ENCODE peak calls at places on chromosomes 5 and 9, in five cellular contexts. T is mammary epithelial cell, E is transverse colon, M is dorsolateral prefrontal cortex, N is neural progenitor cell. H is an unnamed sample.

GRCh38 chr9:96853711-96854072 is 622 bp downstream of the ZNF782 start:
- DNase-seq in T (no peak), E (no peak), M (no peak), N (no peak), H (no peak)

GRCh38 chr9:113756476-113757198 is 119.5 kb upstream of the ZNF618 start:
- DNase-seq in T (no peak), E (no peak), M (no peak), N (no peak), H (no peak)

GRCh38 chr5:32833127-32833526 is 122.0 kb downstream of the NPR3 start:
- DNase-seq in T (no peak), E (no peak), M (no peak), N (no peak), H (no peak)

GRCh38 chr5:174723979-174724483 is 351 bp upstream of the MSX2 start:
- DNase-seq in T (peak; percentile 34), E (no peak), M (no peak), N (no peak), H (no peak)

GRCh38 chr9:116979461-116979860 is 292.4 kb downstream of the TRIM32 start:
- DNase-seq in T (peak; percentile 46), E (no peak), M (no peak), N (no peak), H (no peak)

GRCh38 chr5:126810983-126811382 is 34.0 kb downstream of the LMNB1 start:
- DNase-seq in T (no peak), E (no peak), M (no peak), N (no peak), H (no peak)

GRCh38 chr5:133032852-133033742 is 6.7 kb upstream of the ZCCHC10 start:
- DNase-seq in T (no peak), E (no peak), M (no peak), N (no peak), H (no peak)

GRCh38 chr5:179287071-179287470 is 58.2 kb downstream of the ADAMTS2 start:
- DNase-seq in T (no peak), E (no peak), M (no peak), N (no peak), H (no peak)

GRCh38 chr5:154359222-154359583 is 86.6 kb upstream of the SAP30L start:
- DNase-seq in T (no peak), E (no peak), M (no peak), N (no peak), H (no peak)

GRCh38 chr9:115135786-115136185 is 17.8 kb upstream of the TNC start:
- DNase-seq in T (no peak), E (no peak), M (no peak), N (no peak), H (no peak)

GRCh38 chr5:60161340-60161934 is 267.9 kb upstream of the PDE4D start:
- DNase-seq in T (peak; percentile 11), E (no peak), M (no peak), N (peak; percentile 45), H (no peak)

GRCh38 chr5:150155258-150156032 is at the start of gene PDGFRB:
- DNase-seq in T (no peak), E (peak; percentile 82), M (peak; percentile 63), N (peak; percentile 82), H (peak; percentile 84)

GRCh38 chr9:137058651-137059234 is 4.9 kb upstream of the ENTPD2 start:
- DNase-seq in T (no peak), E (no peak), M (no peak), N (no peak), H (no peak)

GRCh38 chr5:57007349-57007748 is 55.4 kb upstream of the MIER3 start:
- DNase-seq in T (no peak), E (no peak), M (no peak), N (no peak), H (no peak)

GRCh38 chr9:129594632-129595031 is 26.3 kb downstream of the C9orf50 start:
- DNase-seq in T (no peak), E (no peak), M (no peak), N (no peak), H (no peak)

GRCh38 chr5:34929150-34929719 is at the start of gene DNAJC21:
- DNase-seq in T (peak; percentile 97), E (peak; percentile 98), M (peak; percentile 93), N (peak; percentile 99), H (peak; percentile 91)

GRCh38 chr5:111144352-111144930 is 52.3 kb downstream of the WDR36 start:
- DNase-seq in T (peak; percentile 39), E (no peak), M (no peak), N (no peak), H (no peak)

GRCh38 chr5:133552925-133553525 is 59.3 kb downstream of the FSTL4 start:
- DNase-seq in T (peak; percentile 47), E (peak; percentile 52), M (peak; percentile 36), N (peak; percentile 82), H (no peak)

GRCh38 chr9:116904165-116904564 is 217.1 kb downstream of the TRIM32 start:
- DNase-seq in T (no peak), E (no peak), M (no peak), N (no peak), H (no peak)

GRCh38 chr5:155735388-155735787 is 591.6 kb upstream of the SGCD start:
- DNase-seq in T (no peak), E (no peak), M (no peak), N (peak; percentile 5), H (no peak)

GRCh38 chr5:157596449-157596848 is 20.9 kb upstream of the ADAM19 start:
- DNase-seq in T (no peak), E (peak; percentile 41), M (no peak), N (no peak), H (no peak)

GRCh38 chr5:120958877-120959485 is 494.9 kb downstream of the PRR16 start:
- DNase-seq in T (no peak), E (peak; percentile 20), M (no peak), N (no peak), H (no peak)

GRCh38 chr5:30385754-30386153 is 807.7 kb upstream of the CDH6 start:
- DNase-seq in T (no peak), E (no peak), M (no peak), N (no peak), H (no peak)

GRCh38 chr9:130933114-130934046 is 5.7 kb downstream of the FIBCD1 start:
- DNase-seq in T (no peak), E (no peak), M (no peak), N (no peak), H (no peak)

DNA sequence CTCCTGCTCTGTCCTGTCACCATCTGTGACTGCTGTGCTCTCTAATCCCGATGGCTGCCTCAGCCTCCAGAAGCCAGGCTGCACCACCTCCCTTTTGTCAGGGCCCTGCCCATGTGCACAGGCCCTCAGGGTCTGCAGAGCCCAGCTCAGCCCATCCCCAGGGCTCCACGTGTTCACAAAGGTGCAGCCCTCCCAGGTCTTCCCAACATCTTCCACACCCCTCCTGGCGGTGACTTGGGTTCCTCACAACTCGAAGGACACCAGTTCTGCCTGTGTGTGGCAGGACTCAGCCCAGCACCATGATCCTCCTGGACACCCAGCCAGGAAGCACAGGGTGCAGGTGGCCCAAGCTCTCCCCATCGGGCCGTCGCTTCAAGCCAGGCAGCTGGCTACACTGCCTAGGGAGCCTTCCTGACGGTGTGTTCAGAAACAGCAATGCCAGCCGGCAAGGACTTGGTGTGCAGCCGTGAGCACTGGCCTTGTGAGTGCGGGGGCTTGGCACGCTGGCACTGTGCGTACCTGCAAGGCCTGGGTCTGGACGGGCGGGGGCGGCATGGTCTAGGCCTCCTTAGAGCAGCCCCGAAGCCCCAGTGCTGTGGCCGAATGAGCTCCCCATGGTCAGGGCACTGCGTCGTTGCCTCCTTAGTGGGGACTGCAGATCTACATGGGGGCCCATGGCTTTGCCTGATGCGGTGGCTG is 96.1 kb downstream of the MRPL36 start:
- DNase-seq in T (no peak), E (no peak), M (no peak), N (no peak), H (no peak)
- TF ChIP-seq CTCF in T (no peak), E (no peak), M (no peak), N (no peak), H (no peak)

GRCh38 chr5:168215646-168216045 is 75.8 kb upstream of the WWC1 start:
- DNase-seq in T (no peak), E (peak; percentile 13), M (no peak), N (peak; percentile 34), H (no peak)

GRCh38 chr5:168216989-168217388 is 74.5 kb upstream of the WWC1 start:
- DNase-seq in T (no peak), E (no peak), M (no peak), N (no peak), H (no peak)

GRCh38 chr5:168218746-168219145 is 72.7 kb upstream of the WWC1 start:
- DNase-seq in T (peak; percentile 5), E (no peak), M (no peak), N (no peak), H (no peak)

GRCh38 chr5:168217497-168217896 is 73.9 kb upstream of the WWC1 start:
- DNase-seq in T (no peak), E (peak; percentile 33), M (no peak), N (no peak), H (no peak)

GRCh38 chr5:168219515-168220410 is 71.7 kb upstream of the WWC1 start:
- DNase-seq in T (peak; percentile 60), E (peak; percentile 51), M (no peak), N (peak; percentile 72), H (no peak)
- H3K4me3 ChIP-seq in T (no peak overlapping the region), E (no peak overlapping the region), M (no peak overlapping the region), N (no peak overlapping the region), H (peak overlapping the region; percentile 56)

GRCh38 chr9:126670270-126670669 is 56.5 kb downstream of the LMX1B start:
- DNase-seq in T (no peak), E (no peak), M (no peak), N (no peak), H (no peak)

GRCh38 chr9:126666155-126666803 is 52.6 kb downstream of the LMX1B start:
- DNase-seq in T (no peak), E (no peak), M (no peak), N (peak; percentile 41), H (no peak)

GRCh38 chr9:126667190-126668055 is 53.7 kb downstream of the LMX1B start:
- DNase-seq in T (no peak), E (no peak), M (no peak), N (no peak), H (no peak)

GRCh38 chr9:126669108-126669507 is 55.4 kb downstream of the LMX1B start:
- DNase-seq in T (no peak), E (no peak), M (no peak), N (peak; percentile 29), H (no peak)

DNA sequence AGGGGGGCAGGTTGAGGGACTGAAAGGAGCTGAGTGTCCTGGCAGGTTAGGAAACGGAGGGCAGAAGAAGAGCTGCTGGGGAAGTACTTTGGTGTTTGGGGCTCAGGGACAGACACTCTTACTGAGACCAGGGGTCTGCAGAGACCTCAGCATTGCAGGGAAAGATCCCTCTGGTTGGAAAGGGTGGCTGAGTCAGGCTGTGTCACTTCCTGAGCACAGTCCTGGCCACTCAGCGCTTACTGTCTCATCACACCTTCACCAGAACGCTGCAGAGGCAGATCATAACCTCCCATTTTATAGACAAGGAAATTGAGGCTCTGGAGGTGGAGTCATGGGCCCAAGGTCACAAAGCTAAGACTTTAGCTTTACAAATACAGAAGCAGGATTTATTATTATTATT is 54.3 kb downstream of the LMX1B start:
- DNase-seq in T (no peak), E (no peak), M (no peak), N (no peak), H (no peak)
- H3K27me3 ChIP-seq in T (no peaks in the 10 kb centered on the region), E (peaks cover 100% of the 10 kb centered on the region), M (no peaks in the 10 kb centered on the region), N (peaks cover 95% of the 10 kb centered on the region), H (no peaks in the 10 kb centered on the region)

DNA sequence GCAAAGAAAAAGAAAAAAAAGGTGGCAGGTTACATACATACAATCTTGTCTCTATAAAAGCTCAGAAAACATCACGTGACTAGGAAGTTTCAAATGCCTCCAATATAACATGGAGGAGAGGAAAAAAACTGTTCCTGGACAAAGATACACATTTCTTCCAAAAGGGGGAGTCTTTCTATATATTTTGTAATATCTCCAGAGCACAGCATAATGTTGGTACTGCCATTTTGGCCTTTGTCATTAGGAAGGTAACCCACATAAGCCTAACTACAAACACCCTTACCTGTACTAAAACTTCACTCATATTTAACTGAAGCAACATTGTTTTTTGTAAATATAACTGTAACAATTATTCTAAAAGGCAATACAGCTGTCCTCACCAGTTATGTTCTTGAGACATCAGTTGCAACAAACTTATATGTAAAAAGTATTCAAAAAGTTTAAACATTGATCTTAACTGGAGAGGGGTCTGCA is 1.2 kb upstream of the BTF3 start:
- DNase-seq in T (peak; percentile 73), E (no peak), M (no peak), N (peak; percentile 42), H (no peak)
- TF ChIP-seq CTCF in T (peak; percentile 54), E (peak; percentile 22), M (no peak), N (peak; percentile 54), H (peak; percentile 17)